ENCODE peak calls at places on chromosome 3, in six cellular contexts. T, P, O, C, V and Y are unnamed samples. For H3K4me1 and H3K27me3, the result is how much of the 10 kb centered on the place peaks cover.

GRCh38 chr3:146139586-146140110 is 21.3 kb downstream of the PLOD2 start:
- DNase-seq in T (no peak), P (no peak), O (no peak), C (no peak), V (no peak), Y (no peak)

GRCh38 chr3:150000631-150001030 is 29.9 kb upstream of the PFN2 start:
- DNase-seq in T (no peak), P (no peak), O (no peak), C (no peak), V (no peak), Y (no peak)

GRCh38 chr3:64209866-64210609 is 15.2 kb downstream of the PRICKLE2 start:
- DNase-seq in T (peak), P (no peak), O (no peak), C (peak), V (no peak), Y (no peak)

GRCh38 chr3:177425042-177425441 is 227.8 kb upstream of the TBL1XR1 start:
- DNase-seq in T (no peak), P (no peak), O (no peak), C (no peak), V (no peak), Y (no peak)

GRCh38 chr3:10601131-10601856 is 95.9 kb upstream of the ATP2B2 start:
- DNase-seq in T (no peak), P (no peak), O (no peak), C (no peak), V (no peak), Y (no peak)

GRCh38 chr3:169659096-169659521 is 4.4 kb downstream of the MECOM start:
- DNase-seq in T (peak), P (no peak), O (no peak), C (peak), V (no peak), Y (no peak)

GRCh38 chr3:173599673-173600072 is 202.1 kb downstream of the NLGN1 start:
- DNase-seq in T (no peak), P (no peak), O (no peak), C (no peak), V (no peak), Y (no peak)

GRCh38 chr3:36959821-36960220 is 15.0 kb upstream of the TRANK1 start:
- DNase-seq in T (no peak), P (peak), O (no peak), C (no peak), V (no peak), Y (no peak)

GRCh38 chr3:152458725-152459515 is 190.2 kb downstream of the MBNL1 start:
- DNase-seq in T (peak), P (peak), O (no peak), C (no peak), V (no peak), Y (no peak)

GRCh38 chr3:36804295-36805055 is 40.1 kb upstream of the DCLK3 start:
- DNase-seq in T (no peak), P (peak), O (no peak), C (no peak), V (no peak), Y (no peak)

GRCh38 chr3:27573780-27574437 is 89.7 kb upstream of the SLC4A7 start:
- DNase-seq in T (no peak), P (no peak), O (no peak), C (no peak), V (no peak), Y (no peak)

GRCh38 chr3:58026598-58026997 is 18.4 kb downstream of the FLNB start:
- DNase-seq in T (no peak), P (no peak), O (no peak), C (no peak), V (no peak), Y (no peak)

GRCh38 chr3:122510878-122511481 is 3.8 kb downstream of the KPNA1 start:
- DNase-seq in T (peak), P (no peak), O (no peak), C (no peak), V (no peak), Y (no peak)

GRCh38 chr3:120145498-120146285 is 51.4 kb upstream of the GSK3B start:
- DNase-seq in T (no peak), P (peak), O (no peak), C (no peak), V (peak), Y (no peak)

GRCh38 chr3:60053518-60054265 is 1003.9 kb upstream of the CFAP20DC start:
- DNase-seq in T (no peak), P (no peak), O (no peak), C (no peak), V (no peak), Y (peak)

GRCh38 chr3:185658504-185658912 is 72.4 kb downstream of the SENP2 start:
- DNase-seq in T (peak), P (peak), O (peak), C (peak), V (no peak), Y (no peak)

GRCh38 chr3:117355566-117355965 is 646.0 kb downstream of the TUSC7 start:
- DNase-seq in T (peak), P (peak), O (no peak), C (no peak), V (peak), Y (no peak)

GRCh38 chr3:41900265-41900664 is 61.6 kb downstream of the ULK4 start:
- DNase-seq in T (peak), P (no peak), O (no peak), C (no peak), V (no peak), Y (no peak)

GRCh38 chr3:56467108-56467507 is 1.2 kb downstream of the ERC2 start:
- DNase-seq in T (peak), P (peak), O (no peak), C (peak), V (peak), Y (peak)

GRCh38 chr3:20064796-20065564 is 24.7 kb downstream of the KAT2B start:
- DNase-seq in T (no peak), P (peak), O (no peak), C (no peak), V (no peak), Y (no peak)

GRCh38 chr3:43858052-43858701 is 167.4 kb downstream of the ABHD5 start:
- DNase-seq in T (no peak), P (no peak), O (no peak), C (no peak), V (no peak), Y (no peak)

GRCh38 chr3:138945646-138946553 is 1.0 kb downstream of the FOXL2 start:
- DNase-seq in T (no peak), P (no peak), O (no peak), C (no peak), V (peak), Y (no peak)

GRCh38 chr3:136070953-136071949 is 105.7 kb downstream of the PPP2R3A start:
- DNase-seq in T (peak), P (peak), O (no peak), C (peak), V (peak), Y (peak)

GRCh38 chr3:22971497-22971896 is 231.6 kb upstream of the UBE2E2 start:
- DNase-seq in T (no peak), P (no peak), O (no peak), C (no peak), V (no peak), Y (no peak)

GRCh38 chr3:184399410-184399809 is 19.6 kb downstream of the CHRD start:
- DNase-seq in T (peak), P (no peak), O (no peak), C (no peak), V (no peak), Y (no peak)

GRCh38 chr3:8482960-8483665 is 18.5 kb upstream of the LMCD1 start:
- DNase-seq in T (peak), P (peak), O (no peak), C (peak), V (no peak), Y (no peak)

GRCh38 chr3:146637871-146638270 is 32.7 kb upstream of the PLSCR5 start:
- DNase-seq in T (no peak), P (no peak), O (no peak), C (no peak), V (peak), Y (no peak)

GRCh38 chr3:68832680-68833079 is 99.7 kb downstream of the TAFA4 start:
- DNase-seq in T (no peak), P (no peak), O (no peak), C (no peak), V (no peak), Y (no peak)

GRCh38 chr3:186467969-186468368 is 76.2 kb downstream of the CRYGS start:
- DNase-seq in T (no peak), P (no peak), O (no peak), C (no peak), V (peak), Y (no peak)

GRCh38 chr3:136048068-136048467 is 82.5 kb downstream of the PPP2R3A start:
- DNase-seq in T (no peak), P (no peak), O (no peak), C (no peak), V (no peak), Y (no peak)

GRCh38 chr3:57109437-57110199 is 49.2 kb downstream of the SPATA12 start:
- DNase-seq in T (no peak), P (no peak), O (no peak), C (no peak), V (no peak), Y (no peak)

GRCh38 chr3:142106536-142106935 is 42.8 kb downstream of the TFDP2 start:
- DNase-seq in T (no peak), P (no peak), O (no peak), C (no peak), V (no peak), Y (no peak)
- H3K4me1 ChIP-seq in T (under half), P (under half), O (under half), C (under half), V (under half), Y (under half)

DNA sequence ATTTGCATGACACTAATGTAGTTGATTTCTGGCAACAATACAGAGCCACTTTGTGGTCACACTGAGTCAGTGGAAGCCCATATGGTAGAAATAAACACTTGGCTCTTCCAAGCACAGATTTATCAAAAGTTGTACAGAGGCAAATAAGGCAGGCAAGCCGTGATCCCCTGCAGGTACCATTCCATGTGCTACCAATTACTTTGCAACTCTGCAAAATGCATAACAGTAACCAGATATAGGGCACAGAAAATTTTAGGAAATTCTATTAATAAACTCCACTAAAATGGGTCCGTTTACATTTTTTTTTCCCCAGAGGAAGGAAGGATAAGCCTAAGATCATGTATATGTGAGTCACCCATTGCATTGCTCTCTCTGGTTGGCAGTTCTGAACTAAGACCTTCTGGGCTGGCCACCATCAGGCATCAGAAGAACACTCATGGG is 103.1 kb upstream of the PTX3 start:
- DNase-seq in T (peak), P (no peak), O (no peak), C (no peak), V (no peak), Y (no peak)
- H3K27me3 ChIP-seq in T (under half), P (under half), O (under half), C (under half), V (under half), Y (under half)

DNA sequence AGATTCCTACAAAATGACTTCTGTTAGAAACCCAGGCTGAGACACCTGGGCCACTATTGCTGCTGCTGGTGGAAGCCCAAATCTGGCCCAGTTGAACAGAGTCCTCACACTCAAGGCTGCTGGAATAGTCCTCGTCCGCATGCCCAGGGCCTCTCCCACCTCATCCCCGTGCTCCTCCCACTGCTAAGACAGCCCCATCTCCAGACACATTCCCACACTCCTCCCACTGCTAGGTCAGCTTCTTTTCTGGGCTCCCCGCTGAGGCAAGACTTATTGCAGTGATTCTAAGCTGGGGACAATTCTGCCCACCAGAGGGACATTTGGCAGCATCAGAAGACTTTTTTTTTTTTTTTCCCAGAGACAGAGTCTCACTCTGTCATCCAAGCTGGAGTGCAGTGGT is 35.2 kb downstream of the POC1A start:
- DNase-seq in T (no peak), P (peak), O (no peak), C (no peak), V (no peak), Y (no peak)
- H3K4me3 ChIP-seq in T (no peak), P (no peak), O (no peak), C (no peak), V (no peak), Y (no peak)

DNA sequence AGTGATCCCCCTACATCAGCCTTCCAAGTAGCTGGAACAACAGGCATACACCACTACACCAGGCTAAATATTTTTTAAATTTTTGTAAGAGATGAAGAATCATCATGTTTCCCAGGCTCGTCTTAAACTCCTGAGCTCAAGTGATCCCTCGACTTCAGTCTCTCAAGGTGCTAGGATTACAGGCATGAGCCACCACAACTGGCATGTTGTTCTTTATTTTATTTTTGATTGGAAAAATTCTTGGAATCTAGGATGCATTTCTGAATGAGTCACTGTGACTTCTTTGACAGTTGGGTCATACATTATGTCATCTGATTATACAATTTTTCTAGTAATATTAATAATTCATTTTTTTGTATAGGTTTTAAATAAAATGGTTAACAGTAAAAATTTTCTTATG is 870.3 kb downstream of the SI start:
- DNase-seq in T (no peak), P (no peak), O (no peak), C (no peak), V (no peak), Y (no peak)
- H3K4me1 ChIP-seq in T (under half), P (under half), O (under half), C (under half), V (under half), Y (under half)

GRCh38 chr3:133763797-133764734 is 17.9 kb downstream of the TF start:
- DNase-seq in T (peak), P (no peak), O (no peak), C (no peak), V (no peak), Y (no peak)
- H3K27me3 ChIP-seq in T (under half), P (under half), O (under half), C (under half), V (under half), Y (under half)

DNA sequence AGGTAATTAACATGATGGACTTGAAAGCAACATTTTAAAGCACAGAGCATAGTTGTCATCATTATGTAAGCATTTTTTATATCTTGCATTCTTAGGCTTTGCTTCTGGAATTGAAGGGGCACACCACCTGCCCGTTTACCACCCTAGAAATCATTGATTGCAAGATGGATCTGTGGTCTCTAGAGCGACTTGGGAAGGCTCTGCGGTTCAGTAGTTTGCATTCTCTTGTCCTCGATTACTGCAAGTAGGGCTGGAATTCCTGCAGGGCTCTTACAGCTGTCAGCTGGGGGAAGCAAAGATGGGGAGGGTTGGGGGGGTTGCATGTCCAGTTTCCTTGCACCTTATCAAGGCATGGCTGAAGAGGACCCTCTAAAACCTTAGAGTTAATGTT is 56.7 kb upstream of the RNF7 start:
- DNase-seq in T (no peak), P (no peak), O (no peak), C (no peak), V (no peak), Y (no peak)
- H3K4me3 ChIP-seq in T (no peak), P (no peak), O (no peak), C (no peak), V (no peak), Y (no peak)